ENCODE peak calls at places on chromosomes 7 and 10, in ten cellular contexts. Z is GM10248, W is A549, T is neural crest cell, A is pancreas, B is cardiac fibroblast, M is body of pancreas, X is AG09319, Q is left ventricle myocardium inferior, L is heart left ventricle. I is an unnamed sample.

GRCh38 chr10:95214793-95215192 is 20.8 kb downstream of the ACSM6 start:
- DNase-seq in A (no peak), M (no peak), X (no peak), B (peak; percentile 57), Q (no peak), Z (no peak), W (peak; percentile 81), L (no peak), T (no peak), I (no peak)

GRCh38 chr7:101116898-101117297 is 10.0 kb upstream of the SERPINE1 start:
- DNase-seq in B (peak; percentile 88), T (no peak), X (no peak), Q (no peak), Z (no peak), L (no peak), A (no peak), W (no peak), M (no peak), I (no peak)

GRCh38 chr7:154503962-154504550 is 451.9 kb downstream of the DPP6 start:
- DNase-seq in B (peak; percentile 59), M (no peak), X (no peak), Q (no peak), W (peak; percentile 41), T (no peak), A (no peak), Z (no peak), L (no peak), I (no peak)

GRCh38 chr10:1186693-1186990 is 130.5 kb downstream of the WDR37 start:
- DNase-seq in Z (no peak), A (no peak), X (no peak), M (no peak), W (no peak), L (no peak), T (no peak), B (no peak), Q (no peak), I (no peak)

GRCh38 chr10:14732146-14732545 is 42.6 kb downstream of the FAM107B start:
- DNase-seq in M (peak; percentile 55), T (no peak), Z (no peak), X (no peak), B (no peak), L (no peak), Q (no peak), W (no peak), A (peak; percentile 59), I (no peak)

GRCh38 chr7:70446448-70447143 is 685.3 kb upstream of the GALNT17 start:
- DNase-seq in W (no peak), X (no peak), B (no peak), L (no peak), M (no peak), A (no peak), Z (no peak), Q (no peak), T (no peak), I (no peak)

GRCh38 chr7:118368958-118369357 is 144.5 kb downstream of the ANKRD7 start:
- DNase-seq in T (no peak), B (no peak), M (no peak), Q (no peak), W (no peak), X (no peak), Z (no peak), A (no peak), L (no peak), I (no peak)

GRCh38 chr10:49783645-49784044 is 21.5 kb upstream of the OGDHL start:
- DNase-seq in B (no peak), X (no peak), A (no peak), M (no peak), W (no peak), T (no peak), Q (no peak), Z (no peak), L (no peak), I (no peak)

GRCh38 chr7:95485749-95486148 is at the start of gene ASB4:
- DNase-seq in Q (no peak), Z (no peak), L (no peak), A (no peak), W (no peak), X (no peak), M (no peak), T (no peak), B (no peak), I (no peak)

GRCh38 chr10:124032982-124033886 is 60.2 kb downstream of the CHST15 start:
- DNase-seq in A (no peak), Z (no peak), X (no peak), W (no peak), L (no peak), B (peak; percentile 51), T (no peak), M (no peak), Q (no peak), I (peak; percentile 51)

GRCh38 chr7:44334734-44335097 is 9.3 kb upstream of the CAMK2B start:
- DNase-seq in L (no peak), A (no peak), T (no peak), Z (no peak), Q (no peak), M (no peak), X (no peak), B (no peak), W (no peak), I (no peak)

GRCh38 chr10:72846225-72846624 is 47.3 kb upstream of the OIT3 start:
- DNase-seq in M (no peak), L (no peak), B (peak; percentile 88), Q (no peak), A (no peak), T (no peak), X (no peak), W (peak; percentile 64), Z (no peak), I (no peak)

GRCh38 chr10:92385836-92386235 is 94.9 kb downstream of the MARCHF5 start:
- DNase-seq in X (no peak), A (no peak), Z (no peak), B (no peak), L (no peak), T (no peak), W (no peak), M (no peak), Q (no peak), I (no peak)

DNA sequence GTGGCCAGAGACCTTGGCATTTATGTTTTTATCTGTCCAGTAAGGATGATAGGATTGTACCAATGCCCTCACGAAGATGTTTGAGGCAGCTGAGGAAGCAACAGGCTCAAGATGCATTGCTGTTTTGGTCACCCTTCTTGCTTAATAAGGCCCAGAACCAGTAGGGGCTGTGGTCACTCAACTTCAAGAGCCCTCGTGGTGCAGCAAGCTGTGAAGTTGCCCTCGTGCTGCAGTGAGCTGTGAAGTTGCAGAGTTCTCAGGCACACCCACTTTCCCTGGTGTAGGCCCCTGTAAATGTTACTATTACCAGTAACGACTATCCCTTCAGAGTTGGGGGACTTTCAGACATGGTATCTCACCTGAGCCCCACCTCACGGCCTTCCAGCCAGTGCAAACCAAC is 207.6 kb upstream of the LYZL1 start:
- DNase-seq in A (no peak), T (no peak), L (no peak), Z (no peak), X (no peak), W (no peak), M (no peak), B (no peak), Q (no peak), I (no peak)
- TF ChIP-seq CTCF in A (no peak), T (no peak), L (no peak), Z (no peak), X (no peak), W (no peak), M (no peak), B (no peak), Q (no peak), I (no peak)

DNA sequence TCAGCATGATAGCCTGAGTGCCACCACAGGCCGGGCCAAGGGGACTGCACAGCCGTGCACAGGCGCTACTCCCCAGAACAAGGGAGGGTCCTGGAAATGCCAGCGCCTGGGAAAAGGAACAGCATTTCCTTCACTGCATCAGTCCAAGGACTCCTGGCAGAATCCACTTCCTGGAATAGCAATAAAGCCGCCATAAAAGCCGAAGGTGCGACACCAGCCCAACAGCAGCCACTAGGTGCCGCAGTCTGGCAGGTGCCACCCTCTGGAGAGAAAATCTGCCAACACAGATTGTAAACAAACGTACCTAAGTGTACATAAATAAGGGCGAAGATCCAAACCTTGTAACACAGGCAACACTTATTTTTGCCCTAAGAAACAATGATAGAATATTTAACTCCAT is 22.3 kb downstream of the VOPP1 start:
- DNase-seq in Q (no peak), W (peak; percentile 48), M (peak; percentile 87), B (no peak), T (no peak), Z (no peak), A (peak; percentile 56), L (peak; percentile 22), X (no peak), I (no peak)
- TF ChIP-seq CTCF in Q (peak; percentile 54), W (peak; percentile 46), M (peak; percentile 75), B (no peak), T (no peak), Z (peak; percentile 45), A (peak; percentile 19), L (peak; percentile 22), X (no peak), I (no peak)

DNA sequence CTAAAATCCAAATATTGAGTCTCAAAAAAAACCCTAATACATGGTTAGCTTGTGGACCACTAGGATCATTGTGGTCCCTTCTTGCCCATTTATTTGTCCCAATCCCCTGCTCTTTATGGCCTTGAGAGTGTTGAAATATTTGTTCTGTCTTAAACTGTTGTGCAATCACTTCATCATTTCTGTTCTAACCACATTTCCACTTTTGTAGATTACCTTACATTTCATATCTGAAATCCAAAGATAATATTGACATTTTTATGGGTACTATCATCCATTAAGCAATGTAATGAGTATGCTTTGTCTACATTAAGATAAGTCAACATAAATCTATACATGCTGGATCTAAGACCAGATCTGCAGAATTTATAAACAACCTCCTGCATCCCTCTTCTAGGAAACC is 359.5 kb upstream of the CELF2 start:
- DNase-seq in A (no peak), Z (no peak), T (no peak), X (no peak), B (peak; percentile 67), M (no peak), L (no peak), W (no peak), Q (no peak), I (no peak)
- TF ChIP-seq CTCF in A (no peak), Z (no peak), T (no peak), X (no peak), B (no peak), M (no peak), L (no peak), W (no peak), Q (no peak), I (no peak)

DNA sequence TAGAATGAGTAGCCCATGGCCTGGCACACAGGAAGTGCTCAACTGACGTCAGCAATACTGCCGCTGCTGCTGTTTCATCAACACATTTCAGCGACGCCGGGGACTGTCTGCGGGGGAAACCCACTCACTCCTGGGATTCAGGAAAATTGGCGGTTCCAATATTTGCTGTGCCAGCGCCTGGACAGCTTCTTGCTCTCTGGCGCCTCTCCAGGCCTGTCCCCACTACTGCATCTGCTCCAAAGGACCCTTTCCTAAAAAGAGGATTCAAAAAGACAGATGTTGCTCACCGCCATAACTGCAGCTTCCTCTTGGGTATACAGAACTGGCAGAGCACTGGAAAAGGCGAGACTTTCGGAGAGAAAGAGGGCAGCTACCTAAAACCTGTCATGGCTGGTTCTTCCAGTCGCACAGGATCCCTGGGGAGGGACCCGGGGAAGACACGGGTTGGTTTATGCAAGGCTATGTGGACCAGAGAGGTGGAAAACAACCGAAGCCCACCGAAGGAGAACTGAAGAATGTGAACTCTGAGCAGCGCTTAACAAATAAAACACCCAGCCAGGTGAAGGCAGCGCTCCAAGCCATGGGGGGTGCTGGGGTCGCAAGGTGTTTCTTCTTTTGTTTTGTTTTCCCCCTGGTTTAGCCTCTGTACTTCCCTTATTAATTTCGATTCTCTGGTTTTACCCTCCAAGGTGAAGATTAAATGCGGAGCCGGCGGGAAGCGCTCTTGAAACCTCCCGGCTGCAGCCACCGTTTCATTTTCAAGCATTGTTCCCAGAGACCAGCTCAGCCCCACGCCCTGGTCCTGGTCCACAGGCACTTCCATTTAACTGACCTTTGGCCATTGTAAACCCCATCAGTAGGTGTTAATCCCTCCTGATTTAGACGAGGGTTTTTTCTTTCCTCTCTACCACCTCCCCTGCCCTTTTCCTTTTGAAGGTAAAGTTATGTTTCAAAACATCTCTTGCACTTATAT is 39.5 kb upstream of the ENO4 start:
- DNase-seq in Q (peak; percentile 23), T (peak; percentile 28), B (no peak), M (peak; percentile 78), Z (no peak), A (peak; percentile 24), W (peak; percentile 48), L (no peak), X (no peak), I (no peak)
- TF ChIP-seq CTCF in Q (peak; percentile 57), T (peak; percentile 62), B (peak; percentile 51), M (peak; percentile 49), Z (peak; percentile 5), A (no peak), W (peak; percentile 44), L (peak; percentile 30), X (no peak), I (peak; percentile 57)

I was measured in chondrocyte.